ENCODE peak calls at places on chromosomes 11 and 22, in four cellular contexts. One of them, this sample, is unnamed.

GRCh38 chr22:17780116-17780740 is 6.0 kb upstream of the BID start:
- DNase-seq in suprapubic skin: no peak
- DNase-seq in stomach: no peak
- DNase-seq in transverse colon: no peak
- DNase-seq in this sample: no peak

GRCh38 chr11:64765841-64766682 is 6.3 kb upstream of the PYGM start:
- DNase-seq in stomach: no peak
- DNase-seq in suprapubic skin: peak
- DNase-seq in transverse colon: no peak
- DNase-seq in this sample: no peak

GRCh38 chr22:38471237-38471636 is 3.3 kb downstream of the KDELR3 start:
- DNase-seq in transverse colon: no peak
- DNase-seq in suprapubic skin: peak
- DNase-seq in stomach: no peak
- DNase-seq in this sample: no peak

GRCh38 chr11:6941970-6942369 is 15.7 kb downstream of the ZNF215 start:
- DNase-seq in transverse colon: no peak
- DNase-seq in suprapubic skin: no peak
- DNase-seq in stomach: no peak
- DNase-seq in this sample: no peak

GRCh38 chr11:61359541-61359940 is 2.1 kb downstream of the CYB561A3 start:
- DNase-seq in suprapubic skin: no peak
- DNase-seq in stomach: no peak
- DNase-seq in transverse colon: peak
- DNase-seq in this sample: no peak

GRCh38 chr11:119029340-119030028 is 1.2 kb downstream of the SLC37A4 start:
- DNase-seq in stomach: peak
- DNase-seq in suprapubic skin: no peak
- DNase-seq in transverse colon: peak
- DNase-seq in this sample: peak

GRCh38 chr11:120597250-120597649 is 85.7 kb downstream of the GRIK4 start:
- DNase-seq in suprapubic skin: no peak
- DNase-seq in transverse colon: no peak
- DNase-seq in stomach: no peak
- DNase-seq in this sample: no peak

GRCh38 chr11:20661850-20662249 is 7.5 kb upstream of the NELL1 start:
- DNase-seq in stomach: no peak
- DNase-seq in suprapubic skin: no peak
- DNase-seq in transverse colon: no peak
- DNase-seq in this sample: no peak

GRCh38 chr22:35315855-35316745 is 16.4 kb downstream of the TOM1 start:
- DNase-seq in suprapubic skin: peak
- DNase-seq in stomach: no peak
- DNase-seq in transverse colon: no peak
- DNase-seq in this sample: peak

DNA sequence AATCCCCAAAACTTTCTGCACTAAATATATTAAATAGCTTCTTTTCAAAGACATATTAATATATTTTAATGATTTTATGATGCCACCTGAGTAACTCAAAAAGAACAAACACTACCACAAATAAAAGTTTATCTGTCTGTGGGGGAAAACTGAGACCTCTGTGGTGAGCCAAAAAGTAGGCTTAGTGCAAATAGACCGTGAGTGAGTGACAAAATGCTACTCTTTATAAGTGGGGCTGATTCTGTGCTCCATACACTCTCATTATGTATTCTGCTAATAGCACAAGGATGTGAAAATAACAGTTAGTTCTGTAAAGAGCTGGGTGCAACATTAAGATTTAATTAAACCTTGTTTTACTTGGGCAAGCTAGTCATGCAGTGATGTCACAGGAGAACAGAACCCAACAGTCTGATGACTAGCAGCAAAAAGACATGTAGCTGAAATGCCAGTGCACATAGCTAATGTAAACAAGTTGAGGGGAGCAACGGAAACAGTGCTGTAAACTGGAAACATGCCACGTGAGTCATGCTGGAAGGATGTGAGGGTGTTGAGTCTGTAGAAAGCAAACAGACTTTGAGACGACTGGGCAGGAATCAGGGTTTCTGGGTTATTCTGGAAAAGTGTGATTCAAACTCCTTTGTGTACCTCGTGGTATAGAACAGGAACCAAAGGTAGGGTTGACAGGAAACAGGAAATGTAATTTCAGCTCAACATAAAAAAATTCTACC is 1130.4 kb downstream of the LRRC4C start:
- DNase-seq in stomach: peak
- DNase-seq in suprapubic skin: no peak
- DNase-seq in transverse colon: peak
- DNase-seq in this sample: peak
- H3K4me3 ChIP-seq in stomach: no peak
- H3K4me3 ChIP-seq in suprapubic skin: no peak
- H3K4me3 ChIP-seq in transverse colon: no peak
- H3K4me3 ChIP-seq in this sample: no peak

DNA sequence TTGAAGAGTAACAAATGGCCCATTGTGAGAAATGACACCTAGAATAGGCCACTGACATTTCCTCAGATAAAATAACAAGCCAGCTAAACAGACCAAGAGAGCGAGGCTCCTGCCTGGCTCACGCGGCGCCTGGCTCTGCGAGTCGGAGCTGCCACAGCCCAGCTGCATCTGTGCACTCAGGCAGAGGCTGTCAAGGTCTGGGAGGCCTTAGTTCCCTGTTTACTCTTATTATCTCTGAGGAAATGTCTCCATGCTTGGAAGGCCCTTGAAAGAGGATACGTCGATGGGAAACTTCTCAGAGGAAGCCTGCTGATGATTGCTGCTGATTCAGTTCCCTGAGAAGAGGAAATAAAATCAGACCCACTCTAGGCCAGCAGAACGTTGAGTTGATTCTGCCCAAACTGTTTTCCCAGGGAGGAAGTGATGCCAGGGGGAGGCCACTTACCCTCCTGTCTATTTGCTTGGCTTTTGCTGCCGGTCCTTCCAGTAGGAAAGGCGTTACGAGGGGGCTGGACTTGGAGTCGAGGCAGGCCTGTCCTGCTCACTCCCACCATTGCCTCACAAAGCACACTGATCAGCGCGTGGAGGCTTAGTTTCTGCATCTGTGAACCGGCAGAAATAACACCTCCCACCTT is 208.8 kb downstream of the TBC1D22A start:
- DNase-seq in suprapubic skin: no peak
- DNase-seq in stomach: no peak
- DNase-seq in transverse colon: no peak
- DNase-seq in this sample: no peak
- TF ChIP-seq EP300 in suprapubic skin: no peak
- TF ChIP-seq EP300 in stomach: no peak
- TF ChIP-seq EP300 in transverse colon: no peak
- TF ChIP-seq EP300 in this sample: no peak

GRCh38 chr22:36863281-36863680 is 2.5 kb downstream of the NCF4 start:
- DNase-seq in transverse colon: no peak
- DNase-seq in suprapubic skin: no peak
- DNase-seq in stomach: no peak
- DNase-seq in this sample: no peak
- H3K4me3 ChIP-seq in transverse colon: no peak
- H3K4me3 ChIP-seq in suprapubic skin: no peak
- H3K4me3 ChIP-seq in stomach: no peak
- H3K4me3 ChIP-seq in this sample: no peak

DNA sequence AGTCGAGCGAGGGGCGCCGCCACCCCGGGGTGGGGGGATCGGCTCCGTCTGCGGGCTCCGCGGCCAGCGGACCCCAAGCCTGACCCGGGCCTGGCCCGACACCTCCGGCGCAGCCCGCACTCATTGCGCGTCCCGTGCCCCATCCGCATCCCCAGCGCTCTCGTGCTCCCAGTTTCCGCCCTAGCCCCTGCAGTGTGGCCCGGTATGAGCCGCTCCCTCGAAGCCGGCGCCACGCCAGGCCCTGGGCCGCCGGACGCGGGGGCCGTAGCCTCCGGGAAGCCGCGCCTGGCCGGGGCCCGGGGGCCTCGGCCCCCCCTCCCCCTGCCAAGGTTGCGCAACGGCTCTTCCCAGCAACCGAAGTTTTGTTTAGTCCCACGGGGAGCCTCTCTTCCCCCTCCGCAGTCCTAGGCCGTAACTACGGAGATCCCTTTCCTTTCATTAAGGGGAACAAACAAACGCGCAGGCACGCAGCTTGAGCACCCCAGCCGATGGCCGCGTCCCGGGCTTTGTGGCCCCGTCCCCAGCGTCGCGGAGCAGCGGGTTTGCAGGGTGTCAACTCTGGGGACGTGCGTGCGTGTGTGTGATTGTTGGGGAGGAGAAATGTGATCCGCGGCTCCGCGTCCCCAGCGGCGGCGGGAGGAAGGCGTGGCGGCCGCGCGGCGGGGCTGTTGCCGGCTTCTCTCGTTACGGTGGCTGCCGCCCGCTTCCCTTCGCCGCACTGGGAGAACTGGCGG is 883 bp downstream of the HIPK3 start:
- DNase-seq in stomach: peak
- DNase-seq in transverse colon: peak
- DNase-seq in suprapubic skin: peak
- DNase-seq in this sample: peak
- TF ChIP-seq EP300 in stomach: peak
- TF ChIP-seq EP300 in transverse colon: peak
- TF ChIP-seq EP300 in suprapubic skin: no peak
- TF ChIP-seq EP300 in this sample: peak

GRCh38 chr11:9568854-9569587 is 4.4 kb upstream of the WEE1 start:
- DNase-seq in transverse colon: peak
- DNase-seq in stomach: peak
- DNase-seq in suprapubic skin: peak
- DNase-seq in this sample: peak
- H3K4me3 ChIP-seq in transverse colon: peak
- H3K4me3 ChIP-seq in stomach: no peak
- H3K4me3 ChIP-seq in suprapubic skin: peak
- H3K4me3 ChIP-seq in this sample: peak

DNA sequence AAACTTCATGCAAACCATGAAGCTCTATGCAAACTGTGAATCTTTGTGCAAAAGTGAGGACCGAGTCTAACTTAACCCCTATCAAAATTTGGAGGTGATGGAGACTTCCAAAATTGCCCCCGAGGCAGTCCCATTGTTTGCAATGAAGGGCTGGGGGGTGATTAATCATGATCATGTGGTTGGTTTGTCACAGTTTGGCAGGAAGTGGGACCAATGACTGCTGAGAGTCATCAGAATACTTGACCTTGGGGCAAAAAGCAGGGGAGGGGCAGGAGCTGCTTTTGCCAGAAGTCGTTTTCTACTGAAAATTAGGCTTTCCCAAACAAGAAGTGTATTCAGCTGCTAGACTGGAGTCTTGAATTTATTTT is 23.2 kb downstream of the FZD4 start:
- DNase-seq in stomach: no peak
- DNase-seq in transverse colon: no peak
- DNase-seq in suprapubic skin: no peak
- DNase-seq in this sample: no peak
- TF ChIP-seq EP300 in stomach: no peak
- TF ChIP-seq EP300 in transverse colon: no peak
- TF ChIP-seq EP300 in suprapubic skin: no peak
- TF ChIP-seq EP300 in this sample: peak

GRCh38 chr11:48109046-48109666 is 107.5 kb upstream of the OR4B1 start:
- DNase-seq in stomach: no peak
- DNase-seq in transverse colon: no peak
- DNase-seq in suprapubic skin: no peak
- DNase-seq in this sample: no peak
- H3K4me3 ChIP-seq in stomach: peak
- H3K4me3 ChIP-seq in transverse colon: peak
- H3K4me3 ChIP-seq in suprapubic skin: peak
- H3K4me3 ChIP-seq in this sample: peak

DNA sequence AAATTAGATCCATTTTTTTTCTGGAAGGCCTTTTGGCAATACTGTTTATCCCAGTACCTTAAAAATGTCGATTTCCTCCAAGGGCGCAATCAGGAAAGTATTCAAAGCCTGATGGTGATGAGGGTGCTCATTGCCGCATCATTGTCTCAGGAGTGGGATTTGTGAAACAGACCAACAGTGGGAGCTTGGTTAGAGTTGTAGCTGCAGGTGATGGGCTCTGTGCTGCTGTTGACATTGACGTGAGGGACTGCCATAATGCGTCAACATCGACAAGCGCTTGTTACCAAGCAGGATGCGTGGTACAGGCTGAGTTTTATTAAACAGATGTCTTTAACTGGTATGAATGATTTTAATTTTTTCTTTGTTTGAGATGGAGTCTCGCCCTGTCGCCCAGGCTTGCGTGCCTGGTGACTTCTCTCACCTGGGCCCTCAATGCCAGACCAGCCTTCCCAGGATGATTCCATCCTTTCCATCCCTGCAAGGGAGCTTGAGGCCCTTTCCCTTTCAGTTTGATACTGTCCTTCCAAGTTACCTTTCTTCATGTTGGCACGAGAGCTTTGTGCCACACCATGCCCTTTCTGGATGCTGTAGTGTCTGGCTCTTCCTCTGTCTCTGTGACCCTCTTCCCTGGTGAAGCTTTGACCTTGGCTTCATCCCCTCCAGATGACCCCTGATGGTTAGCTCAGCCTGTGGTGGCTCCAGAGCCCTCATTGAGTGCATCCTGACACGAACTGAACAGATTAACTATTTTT is 10.6 kb downstream of the MED15 start:
- DNase-seq in transverse colon: no peak
- DNase-seq in suprapubic skin: no peak
- DNase-seq in stomach: no peak
- DNase-seq in this sample: no peak
- TF ChIP-seq EP300 in transverse colon: no peak
- TF ChIP-seq EP300 in suprapubic skin: no peak
- TF ChIP-seq EP300 in stomach: no peak
- TF ChIP-seq EP300 in this sample: no peak

DNA sequence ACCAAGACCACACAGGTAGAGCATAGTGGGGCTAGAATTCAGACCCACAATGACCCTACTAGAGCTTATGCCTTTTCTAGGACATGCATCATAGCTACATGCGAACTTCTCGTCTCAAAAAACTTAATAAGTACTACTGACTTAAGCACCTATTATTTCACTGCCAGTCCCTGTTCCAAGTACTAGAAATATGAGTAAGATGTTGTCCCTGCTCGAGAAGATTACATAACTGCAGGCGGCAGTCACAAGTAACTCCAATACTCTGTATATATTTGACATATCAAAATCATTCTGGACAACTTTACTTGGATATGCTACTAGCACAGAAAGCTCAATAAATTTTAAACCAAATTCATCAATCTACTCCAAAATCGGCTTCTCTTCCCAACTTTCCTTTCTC is 235.0 kb downstream of the TTC28 start:
- DNase-seq in transverse colon: no peak
- DNase-seq in stomach: no peak
- DNase-seq in suprapubic skin: no peak
- DNase-seq in this sample: no peak
- H3K4me3 ChIP-seq in transverse colon: no peak
- H3K4me3 ChIP-seq in stomach: no peak
- H3K4me3 ChIP-seq in suprapubic skin: no peak
- H3K4me3 ChIP-seq in this sample: no peak

GRCh38 chr11:1402355-1402754 is 12.6 kb downstream of the BRSK2 start:
- DNase-seq in stomach: no peak
- DNase-seq in suprapubic skin: no peak
- DNase-seq in transverse colon: no peak
- DNase-seq in this sample: no peak

GRCh38 chr11:1402776-1403620 is 13.3 kb downstream of the BRSK2 start:
- DNase-seq in suprapubic skin: no peak
- DNase-seq in transverse colon: no peak
- DNase-seq in stomach: no peak
- DNase-seq in this sample: no peak

GRCh38 chr11:1405186-1406020 is 15.7 kb downstream of the BRSK2 start:
- DNase-seq in suprapubic skin: no peak
- DNase-seq in stomach: no peak
- DNase-seq in transverse colon: no peak
- DNase-seq in this sample: no peak

GRCh38 chr11:1404461-1405185 is 14.9 kb downstream of the BRSK2 start:
- DNase-seq in transverse colon: no peak
- DNase-seq in suprapubic skin: no peak
- DNase-seq in stomach: no peak
- DNase-seq in this sample: no peak

GRCh38 chr11:1403721-1404460 is 14.2 kb downstream of the BRSK2 start:
- DNase-seq in transverse colon: no peak
- DNase-seq in stomach: no peak
- DNase-seq in suprapubic skin: no peak
- DNase-seq in this sample: no peak
- TF ChIP-seq EP300 in transverse colon: no peak
- TF ChIP-seq EP300 in stomach: no peak
- TF ChIP-seq EP300 in suprapubic skin: no peak
- TF ChIP-seq EP300 in this sample: no peak